ENCODE peak calls at places on chromosomes 13 and 19, in ten cellular contexts. H is thoracic aorta; J is esophagus squamous epithelium; E is GM23248; D is cardiac muscle cell; U is naive thymus-derived CD4-positive, alpha-beta T cell; V is uterus; Q is fibroblast of lung; P is left ventricle myocardium inferior; K is transverse colon. I is an unnamed sample. For H3K4me1 and H3K27me3, the result is how much of the 10 kb centered on the place peaks cover.

GRCh38 chr13:85864963-85865530 is 65.8 kb upstream of the SLITRK6 start:
- DNase-seq in E (peak), P (no peak), J (no peak), D (peak), V (no peak), K (no peak), H (no peak), U (no peak), Q (peak), I (no peak)

GRCh38 chr19:36136975-36137686 is 2.7 kb upstream of the CAPNS1 start:
- DNase-seq in E (peak), Q (peak), H (peak), K (peak), D (peak), V (peak), J (no peak), U (no peak), P (peak), I (no peak)

GRCh38 chr13:47639716-47640447 is 361.2 kb downstream of the SUCLA2 start:
- DNase-seq in U (no peak), D (no peak), K (no peak), Q (no peak), V (no peak), J (no peak), P (no peak), H (no peak), E (peak), I (no peak)

GRCh38 chr13:48235100-48235813 is 2.3 kb downstream of the ITM2B start:
- DNase-seq in U (no peak), H (no peak), P (no peak), K (peak), J (no peak), E (peak), Q (peak), D (peak), V (no peak), I (peak)

GRCh38 chr19:55677572-55678028 is 2.6 kb downstream of the EPN1 start:
- DNase-seq in U (no peak), P (no peak), E (no peak), H (no peak), V (no peak), Q (no peak), D (no peak), K (no peak), J (no peak), I (no peak)

GRCh38 chr19:50889638-50890037 is 16.4 kb downstream of the KLK2 start:
- DNase-seq in E (no peak), Q (no peak), H (no peak), U (no peak), V (no peak), K (no peak), J (no peak), D (no peak), P (no peak), I (no peak)

GRCh38 chr19:7515091-7515470 is 822 bp upstream of the ZNF358 start:
- DNase-seq in H (peak), K (peak), E (no peak), V (no peak), U (no peak), D (no peak), P (no peak), Q (no peak), J (no peak), I (no peak)

GRCh38 chr13:27379694-27380596 is 44.5 kb upstream of the GTF3A start:
- DNase-seq in Q (peak), P (peak), D (peak), H (no peak), K (peak), U (peak), J (no peak), V (no peak), E (peak), I (peak)

GRCh38 chr13:70390968-70391367 is 282.7 kb upstream of the KLHL1 start:
- DNase-seq in Q (no peak), K (no peak), D (no peak), J (no peak), E (no peak), U (no peak), H (no peak), P (no peak), V (no peak), I (no peak)

GRCh38 chr13:105213512-105213911 is 1322.0 kb downstream of the EFNB2 start:
- DNase-seq in P (no peak), D (peak), U (no peak), H (no peak), E (no peak), K (no peak), V (no peak), Q (no peak), J (no peak), I (no peak)

GRCh38 chr13:42997381-42997780 is 5.3 kb upstream of the EPSTI1 start:
- DNase-seq in K (no peak), H (no peak), J (no peak), P (no peak), E (peak), V (no peak), D (peak), Q (peak), U (no peak), I (no peak)

GRCh38 chr13:19794552-19795143 is 11.9 kb upstream of the PSPC1 start:
- DNase-seq in J (no peak), K (no peak), U (no peak), D (no peak), H (no peak), P (no peak), V (no peak), E (no peak), Q (no peak), I (no peak)

GRCh38 chr13:28751210-28751935 is 32.6 kb upstream of the SLC46A3 start:
- DNase-seq in E (no peak), Q (no peak), U (no peak), V (no peak), K (no peak), H (no peak), P (no peak), D (peak), J (no peak), I (no peak)

GRCh38 chr19:2097330-2098327 is 914 bp downstream of the IZUMO4 start:
- DNase-seq in Q (no peak), V (peak), K (peak), J (no peak), H (no peak), U (no peak), P (no peak), E (peak), D (no peak), I (peak)

GRCh38 chr19:41376241-41376997 is at the start of gene TMEM91:
- DNase-seq in J (no peak), H (no peak), P (peak), Q (no peak), U (no peak), E (peak), K (peak), V (peak), D (peak), I (no peak)

GRCh38 chr19:55697069-55697440 is 22.0 kb downstream of the EPN1 start:
- DNase-seq in P (no peak), Q (no peak), V (no peak), D (no peak), H (no peak), U (no peak), K (no peak), J (no peak), E (no peak), I (no peak)

GRCh38 chr19:11361771-11362731 is 6.8 kb downstream of the PLPPR2 start:
- DNase-seq in D (no peak), H (no peak), Q (no peak), K (no peak), U (no peak), E (no peak), J (no peak), V (no peak), P (no peak), I (no peak)

GRCh38 chr19:45962021-45962420 is 11.6 kb downstream of the NOVA2 start:
- DNase-seq in D (no peak), K (no peak), E (no peak), P (no peak), V (no peak), Q (no peak), H (no peak), J (no peak), U (no peak), I (no peak)

GRCh38 chr13:107476068-107476467 is 739.3 kb downstream of the LIG4 start:
- DNase-seq in K (no peak), P (no peak), Q (peak), U (no peak), D (no peak), H (no peak), J (no peak), V (no peak), E (peak), I (no peak)

GRCh38 chr13:42525035-42525504 is 48.9 kb upstream of the TNFSF11 start:
- DNase-seq in U (no peak), H (no peak), J (no peak), D (peak), K (no peak), E (peak), V (no peak), Q (peak), P (no peak), I (no peak)

GRCh38 chr13:29908411-29908810 is 58.0 kb upstream of the UBL3 start:
- DNase-seq in V (no peak), Q (peak), U (no peak), E (peak), P (peak), J (no peak), K (no peak), H (no peak), D (peak), I (no peak)

GRCh38 chr19:44776402-44777096 is 1.1 kb upstream of the CBLC start:
- DNase-seq in H (no peak), K (peak), E (no peak), P (no peak), Q (no peak), J (no peak), D (no peak), U (no peak), V (no peak), I (no peak)

GRCh38 chr13:74067818-74068217 is 66.4 kb downstream of the KLF12 start:
- DNase-seq in J (no peak), V (no peak), E (no peak), U (no peak), D (no peak), H (no peak), K (no peak), Q (peak), P (no peak), I (no peak)
- H3K4me1 ChIP-seq in J (under half), V (under half), E (under half), U (half or more), D (under half), H (under half), K (under half), Q (under half), P (under half), I (half or more)

GRCh38 chr13:98893361-98893760 is 84.5 kb downstream of the DOCK9 start:
- DNase-seq in H (no peak), K (no peak), Q (no peak), E (no peak), D (no peak), V (no peak), U (no peak), P (no peak), J (no peak), I (no peak)

GRCh38 chr13:98896083-98896867 is 81.6 kb downstream of the DOCK9 start:
- DNase-seq in V (no peak), H (no peak), U (no peak), J (no peak), D (no peak), E (no peak), Q (no peak), K (no peak), P (no peak), I (no peak)

GRCh38 chr13:98900442-98900841 is 77.4 kb downstream of the DOCK9 start:
- DNase-seq in E (no peak), U (no peak), V (no peak), Q (no peak), J (no peak), D (no peak), P (no peak), H (no peak), K (no peak), I (no peak)

GRCh38 chr13:98896868-98897144 is 81.1 kb downstream of the DOCK9 start:
- DNase-seq in K (no peak), U (no peak), D (no peak), H (no peak), E (no peak), J (no peak), Q (no peak), V (no peak), P (no peak), I (no peak)

GRCh38 chr13:98897706-98898105 is 80.2 kb downstream of the DOCK9 start:
- DNase-seq in D (no peak), U (no peak), P (no peak), Q (no peak), H (no peak), V (no peak), K (no peak), E (no peak), J (no peak), I (no peak)
- H3K27me3 ChIP-seq in D (under half), U (under half), P (under half), Q (under half), H (under half), V (under half), K (under half), E (under half), J (under half), I (under half)

GRCh38 chr13:71874490-71874889 is 7.5 kb upstream of the DACH1 start:
- DNase-seq in K (peak), J (no peak), P (no peak), V (no peak), E (no peak), U (no peak), D (no peak), H (no peak), Q (no peak), I (no peak)
- H3K4me1 ChIP-seq in K (under half), J (under half), P (under half), V (under half), E (under half), U (under half), D (under half), H (under half), Q (under half), I (under half)

DNA sequence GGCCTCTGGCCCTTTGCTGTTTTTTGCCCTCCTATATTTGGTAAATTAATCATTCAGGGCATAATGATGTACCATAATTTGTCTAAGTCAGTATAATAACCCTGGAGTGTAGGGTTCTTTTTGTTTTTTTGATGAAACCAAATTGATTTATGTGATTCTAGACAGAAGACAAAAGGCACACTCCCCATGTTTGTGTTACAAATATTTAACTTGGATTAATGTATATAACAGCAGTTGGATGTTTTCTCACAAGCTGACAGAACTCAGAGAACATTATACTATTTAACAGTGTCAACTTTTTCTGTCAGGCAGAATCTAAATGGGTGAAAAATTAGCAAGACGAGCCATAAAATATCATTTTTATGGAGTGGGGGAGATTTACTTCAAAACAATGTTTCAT is 15.2 kb downstream of the CBY2 start:
- DNase-seq in J (no peak), U (no peak), D (no peak), K (no peak), P (no peak), Q (no peak), V (no peak), H (no peak), E (no peak), I (no peak)
- H3K27me3 ChIP-seq in J (under half), U (under half), D (under half), K (under half), P (under half), Q (under half), V (under half), H (under half), E (under half), I (under half)

GRCh38 chr13:113726961-113727411 is 32.0 kb upstream of the TMEM255B start:
- DNase-seq in E (peak), K (no peak), U (no peak), J (no peak), H (no peak), Q (peak), P (no peak), D (peak), V (no peak), I (no peak)
- H3K4me1 ChIP-seq in E (under half), K (under half), U (under half), J (under half), H (under half), Q (under half), P (under half), D (under half), V (under half), I (under half)

GRCh38 chr13:112968910-112969691 is at the start of gene MCF2L:
- DNase-seq in D (peak), Q (peak), U (peak), V (no peak), E (peak), H (no peak), J (no peak), P (peak), K (peak), I (peak)
- H3K27me3 ChIP-seq in D (under half), Q (under half), U (under half), V (under half), E (half or more), H (under half), J (under half), P (under half), K (under half), I (under half)

GRCh38 chr19:47283405-47284059 is 8.8 kb downstream of the INAFM1 start:
- DNase-seq in J (no peak), U (no peak), K (no peak), V (no peak), P (no peak), H (no peak), D (no peak), Q (no peak), E (no peak), I (no peak)
- H3K4me1 ChIP-seq in J (under half), U (under half), K (under half), V (under half), P (under half), H (under half), D (under half), Q (under half), E (under half), I (under half)

GRCh38 chr19:58351996-58352755 is 1.1 kb downstream of the A1BG start:
- DNase-seq in H (no peak), E (no peak), D (no peak), P (no peak), J (no peak), V (no peak), K (no peak), Q (no peak), U (no peak), I (no peak)

GRCh38 chr19:58351558-58351878 is 1.8 kb downstream of the A1BG start:
- DNase-seq in E (no peak), D (no peak), U (no peak), P (no peak), H (no peak), V (no peak), K (no peak), J (no peak), Q (no peak), I (no peak)

GRCh38 chr19:58349590-58349989 is 3.7 kb downstream of the A1BG start:
- DNase-seq in D (no peak), V (no peak), E (no peak), Q (no peak), K (no peak), P (no peak), U (no peak), J (no peak), H (no peak), I (no peak)

GRCh38 chr19:58350001-58350801 is 3.1 kb downstream of the A1BG start:
- DNase-seq in D (peak), K (no peak), E (no peak), V (no peak), P (no peak), H (no peak), J (no peak), U (no peak), Q (no peak), I (no peak)

DNA sequence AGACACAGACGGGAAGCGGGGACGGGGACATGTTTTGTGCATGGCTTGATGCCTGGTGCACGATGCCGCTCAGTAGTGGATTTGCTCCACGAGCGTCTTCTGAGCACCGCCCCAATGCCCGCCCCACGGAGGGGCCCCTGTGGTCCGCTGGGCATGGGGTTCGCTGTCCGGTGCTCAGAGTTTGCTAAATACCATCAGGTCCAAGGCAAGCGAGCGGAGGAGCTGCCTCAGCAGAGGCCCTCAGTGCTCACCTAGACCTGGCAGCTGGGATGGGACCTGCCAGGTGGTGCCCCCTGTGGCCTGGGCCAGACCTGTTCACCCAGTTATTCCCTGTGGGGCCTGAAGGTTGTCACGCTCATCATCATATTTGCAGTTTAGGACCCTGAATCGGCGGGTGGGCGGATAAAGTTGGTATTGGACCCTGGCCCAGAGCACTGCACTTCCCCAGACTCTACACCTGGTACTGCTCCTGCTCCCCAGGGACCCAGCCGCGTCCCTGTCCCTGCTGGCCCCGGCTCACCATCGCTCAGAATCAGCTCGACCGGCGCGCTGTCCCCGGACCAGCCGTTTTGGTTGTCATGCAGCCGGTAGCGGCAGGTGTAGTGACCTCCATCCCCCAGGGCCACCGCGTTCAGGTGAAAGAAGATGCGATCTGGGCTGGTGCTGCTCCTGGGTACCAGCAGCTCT is 2.3 kb downstream of the A1BG start:
- DNase-seq in D (no peak), P (no peak), K (no peak), H (no peak), J (no peak), E (no peak), Q (no peak), V (no peak), U (no peak), I (no peak)
- H3K27me3 ChIP-seq in D (under half), P (half or more), K (half or more), H (under half), J (under half), E (under half), Q (under half), V (under half), U (under half), I (under half)

GRCh38 chr19:38019427-38019724 is 112.4 kb downstream of the SIPA1L3 start:
- DNase-seq in V (no peak), J (no peak), D (no peak), H (no peak), Q (no peak), E (no peak), P (no peak), K (no peak), U (no peak), I (no peak)

GRCh38 chr19:38018694-38019426 is 111.9 kb downstream of the SIPA1L3 start:
- DNase-seq in D (no peak), K (no peak), J (no peak), U (no peak), Q (no peak), V (no peak), H (no peak), E (no peak), P (no peak), I (no peak)

GRCh38 chr19:38023245-38023644 is 116.2 kb downstream of the SIPA1L3 start:
- DNase-seq in E (peak), D (peak), J (no peak), V (no peak), H (no peak), Q (peak), K (no peak), U (no peak), P (no peak), I (no peak)

GRCh38 chr19:38020331-38020730 is 113.3 kb downstream of the SIPA1L3 start:
- DNase-seq in D (no peak), U (no peak), E (no peak), V (no peak), Q (no peak), H (no peak), J (no peak), P (no peak), K (no peak), I (no peak)

GRCh38 chr19:38021356-38021755 is 114.3 kb downstream of the SIPA1L3 start:
- DNase-seq in J (no peak), E (peak), V (no peak), H (no peak), K (no peak), Q (no peak), P (no peak), D (no peak), U (no peak), I (no peak)
- H3K4me1 ChIP-seq in J (under half), E (under half), V (under half), H (under half), K (under half), Q (under half), P (under half), D (under half), U (under half), I (under half)

DNA sequence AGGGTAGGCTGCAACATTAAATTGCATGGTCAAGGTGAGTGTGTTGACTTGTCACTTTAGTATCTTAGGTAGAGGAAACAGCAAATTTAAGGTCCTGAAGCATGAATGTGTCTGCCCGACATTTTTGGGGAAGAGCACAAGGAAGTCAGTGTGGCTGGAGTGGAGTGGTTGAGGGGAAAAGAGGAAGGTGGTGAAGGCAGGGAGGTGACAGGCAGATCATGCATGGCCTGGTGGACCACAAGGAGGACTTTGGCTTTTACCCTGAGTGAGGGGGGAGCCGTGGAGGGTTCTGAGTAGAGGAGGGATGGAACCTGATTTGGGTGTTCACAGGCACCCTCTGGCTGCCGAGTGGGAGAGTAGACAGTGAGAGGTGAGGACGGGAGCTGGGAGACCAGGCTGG is 168.0 kb downstream of the IER2 start:
- DNase-seq in Q (no peak), J (no peak), P (no peak), E (no peak), H (no peak), V (no peak), U (no peak), D (no peak), K (no peak), I (no peak)
- H3K27me3 ChIP-seq in Q (under half), J (under half), P (under half), E (under half), H (under half), V (under half), U (under half), D (under half), K (under half), I (under half)

I was measured in CD4-positive, alpha-beta memory T cell.